ENCODE peak calls at places on chromosomes 11 and 22, in eight cellular contexts. R is fibroblast of lung, F is bronchial epithelial cell, B is HL-60, Y is BJ, N is astrocyte of the cerebellum, P is uterus, D is astrocyte of the spinal cord. M is an unnamed sample.

GRCh38 chr11:79018371-79018849 is 422.4 kb downstream of the TENM4 start:
- DNase-seq in N (peak; percentile 77), Y (peak; percentile 67), R (peak; percentile 79), P (peak; percentile 72), D (peak; percentile 88), F (peak; percentile 65), B (no peak), M (peak; percentile 51)

GRCh38 chr11:46240371-46240770 is 37.1 kb upstream of the CREB3L1 start:
- DNase-seq in Y (no peak), R (peak; percentile 12), N (no peak), P (no peak), D (no peak), F (no peak), B (no peak), M (no peak)

GRCh38 chr11:44885065-44885777 is 65.5 kb downstream of the TP53I11 start:
- DNase-seq in F (no peak), R (no peak), D (no peak), P (peak; percentile 77), B (no peak), Y (no peak), N (no peak), M (no peak)

GRCh38 chr22:23396362-23397007 is 183.6 kb downstream of the IGLL1 start:
- DNase-seq in Y (no peak), N (no peak), R (no peak), B (no peak), P (no peak), F (no peak), D (no peak), M (no peak)

GRCh38 chr11:47961383-47961782 is 19.0 kb upstream of the PTPRJ start:
- DNase-seq in B (no peak), Y (no peak), F (no peak), P (no peak), R (no peak), D (no peak), N (no peak), M (no peak)

GRCh38 chr11:1881442-1882264 is 10.0 kb downstream of the PRR33 start:
- DNase-seq in Y (no peak), R (no peak), F (no peak), P (peak; percentile 45), D (no peak), N (no peak), B (no peak), M (no peak)

GRCh38 chr11:86492370-86493030 is 117.8 kb downstream of the CCDC81 start:
- DNase-seq in P (peak; percentile 49), D (no peak), R (no peak), Y (no peak), F (no peak), N (no peak), B (no peak), M (no peak)

GRCh38 chr11:8867035-8867434 is 44.0 kb upstream of the AKIP1 start:
- DNase-seq in B (no peak), Y (no peak), R (no peak), N (no peak), D (no peak), F (no peak), P (no peak), M (peak; percentile 33)

GRCh38 chr11:46107780-46108179 is 13.5 kb downstream of the PHF21A start:
- DNase-seq in F (no peak), Y (no peak), N (no peak), P (no peak), D (no peak), B (no peak), R (no peak), M (no peak)

GRCh38 chr11:25242928-25243327 is 746.1 kb downstream of the LUZP2 start:
- DNase-seq in F (peak; percentile 94), R (no peak), B (no peak), P (no peak), Y (no peak), N (no peak), D (peak; percentile 9), M (peak; percentile 4)

GRCh38 chr11:34266987-34267386 is 90.8 kb downstream of the ABTB2 start:
- DNase-seq in P (peak; percentile 39), D (no peak), Y (no peak), N (no peak), R (no peak), F (no peak), B (no peak), M (no peak)

GRCh38 chr11:12087075-12087775 is 23.2 kb upstream of the MICAL2 start:
- DNase-seq in Y (no peak), F (peak; percentile 88), B (no peak), N (no peak), D (peak; percentile 79), R (peak; percentile 82), P (no peak), M (peak; percentile 57)

GRCh38 chr11:79335681-79336080 is 105.1 kb downstream of the TENM4 start:
- DNase-seq in R (no peak), F (no peak), B (no peak), N (no peak), D (no peak), Y (no peak), P (no peak), M (no peak)

GRCh38 chr22:23072035-23072910 is 2.0 kb downstream of the GNAZ start:
- DNase-seq in F (no peak), B (no peak), D (peak; percentile 3), Y (peak; percentile 31), R (no peak), P (peak; percentile 22), N (no peak), M (no peak)

GRCh38 chr11:133830931-133831907 is 14.1 kb downstream of the SPATA19 start:
- DNase-seq in N (no peak), R (no peak), P (no peak), B (no peak), F (no peak), Y (no peak), D (no peak), M (no peak)
- TF ChIP-seq CTCF in N (no peak), R (no peak), P (no peak), B (no peak), F (peak; percentile 15), Y (no peak), D (no peak), M (peak; percentile 12)

DNA sequence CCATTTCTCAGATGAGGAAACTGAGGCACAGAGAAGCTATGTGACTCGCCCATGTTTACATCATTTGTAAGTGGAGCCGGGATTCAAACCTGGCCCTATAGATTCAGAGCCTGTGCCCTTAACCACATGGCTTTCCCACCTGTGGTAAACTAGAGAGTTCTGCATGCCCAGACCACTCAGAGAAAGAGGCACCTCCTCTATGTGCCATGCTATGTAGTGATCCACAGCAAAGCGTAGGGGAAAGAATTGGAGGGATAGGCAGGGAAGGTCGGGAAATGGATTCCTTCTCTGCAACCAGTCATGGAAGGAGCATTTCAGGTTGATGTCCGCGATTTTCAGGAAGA is 15.4 kb upstream of the POU2AF2 start:
- DNase-seq in D (no peak), P (no peak), F (peak; percentile 5), N (no peak), B (no peak), R (no peak), Y (no peak), M (no peak)
- H3K4me3 ChIP-seq in D (no peak overlapping the region), P (peak overlapping the region; percentile 49), F (no peak overlapping the region), N (no peak overlapping the region), B (no peak overlapping the region), R (no peak overlapping the region), Y (no peak overlapping the region), M (no peak overlapping the region)

GRCh38 chr22:31344369-31345330 is 1.5 kb downstream of the PATZ1 start:
- DNase-seq in F (no peak), D (peak; percentile 61), N (no peak), R (peak; percentile 63), Y (no peak), P (peak; percentile 57), B (peak; percentile 50), M (peak; percentile 67)

GRCh38 chr22:31341386-31342088 is 4.6 kb downstream of the PATZ1 start:
- DNase-seq in P (no peak), B (no peak), Y (no peak), F (no peak), D (no peak), R (no peak), N (no peak), M (no peak)

GRCh38 chr22:31342389-31343125 is 3.6 kb downstream of the PATZ1 start:
- DNase-seq in Y (no peak), F (no peak), P (no peak), N (no peak), R (no peak), B (no peak), D (no peak), M (no peak)

GRCh38 chr22:31345331-31346254 is 553 bp downstream of the PATZ1 start:
- DNase-seq in F (peak; percentile 56), D (peak; percentile 81), N (peak; percentile 68), R (peak; percentile 82), Y (no peak), P (peak; percentile 77), B (peak; percentile 87), M (peak; percentile 88)

DNA sequence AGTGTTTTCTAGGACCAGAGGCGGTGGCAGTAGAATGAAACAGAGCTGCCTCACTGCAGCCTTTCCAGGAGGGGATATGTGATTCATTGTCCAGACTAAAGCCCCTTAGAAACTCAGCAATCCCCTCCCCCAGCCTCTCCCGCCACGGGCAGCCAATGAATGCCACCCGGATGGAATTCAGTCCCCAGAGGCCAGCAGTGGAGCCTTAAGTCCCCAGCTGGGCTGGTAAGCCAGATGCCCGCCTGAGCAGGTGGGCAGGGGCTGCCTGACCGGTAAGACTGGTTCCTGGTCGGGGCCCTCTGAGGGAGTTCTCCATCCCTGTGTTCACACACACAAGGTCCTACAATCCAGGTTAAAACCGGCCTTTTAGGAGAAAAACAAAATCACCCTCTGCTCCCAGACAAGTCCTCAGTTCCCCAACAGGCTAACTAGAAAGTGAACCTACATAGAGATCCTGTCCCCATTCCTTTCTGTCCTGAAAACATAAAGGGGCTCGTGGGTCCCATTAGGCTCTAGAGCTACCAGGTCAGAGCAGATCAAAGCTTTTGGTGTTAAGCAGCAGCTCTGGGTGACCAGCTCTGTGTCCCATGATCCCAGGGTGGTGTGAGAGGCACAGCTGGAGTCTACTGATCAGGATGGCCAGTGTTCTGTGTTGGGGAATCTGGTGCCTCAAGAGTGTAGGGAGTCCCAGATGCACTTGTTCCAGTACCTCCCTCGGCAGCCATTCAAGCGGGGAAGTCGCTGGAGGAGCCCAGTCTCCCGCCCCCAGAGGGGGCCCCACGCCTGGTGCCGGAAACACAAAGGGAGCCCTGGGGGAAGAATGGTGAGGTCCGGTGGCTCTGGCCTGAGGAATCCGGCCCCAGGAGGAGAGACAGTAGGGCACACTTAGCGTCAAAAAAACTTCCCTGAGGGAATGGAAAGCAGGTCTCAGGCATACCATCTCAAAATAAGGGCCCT is 2.6 kb downstream of the PATZ1 start:
- DNase-seq in D (no peak), Y (no peak), F (peak; percentile 62), N (no peak), R (peak; percentile 22), B (peak; percentile 31), P (no peak), M (peak; percentile 30)
- TF ChIP-seq CTCF in D (no peak), Y (no peak), F (no peak), N (no peak), R (no peak), B (no peak), P (no peak), M (no peak)

DNA sequence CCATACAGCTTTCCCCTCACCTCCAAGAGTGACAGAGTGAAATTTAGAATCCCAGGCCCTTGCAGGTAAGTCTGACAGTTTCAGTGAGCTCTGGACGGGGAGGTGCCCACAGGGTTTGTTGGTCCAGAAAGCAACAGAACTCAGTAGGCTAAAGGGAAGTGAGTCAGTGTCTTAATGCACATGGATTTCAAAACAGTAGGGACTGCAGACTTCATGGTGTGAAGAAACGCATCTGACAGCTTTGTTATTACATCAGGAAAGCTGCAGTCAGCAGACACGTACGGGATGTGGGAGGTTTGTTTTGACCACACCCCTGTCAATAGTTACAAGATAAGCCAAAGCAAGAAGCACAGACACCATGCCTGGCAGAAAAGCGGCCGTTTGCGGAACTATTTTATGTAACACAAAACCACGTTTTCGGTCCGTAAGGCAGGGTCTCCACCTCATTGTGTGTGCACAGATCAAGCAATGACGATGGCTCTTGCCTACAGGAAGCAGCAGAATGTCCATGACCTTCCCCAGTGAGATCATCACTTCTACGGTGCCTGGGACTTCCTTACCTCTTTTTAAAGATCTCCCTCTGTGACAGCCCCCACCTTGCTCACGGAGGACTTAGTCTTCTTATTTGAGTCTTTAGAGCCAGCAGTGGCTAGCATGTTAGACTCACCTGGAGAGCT is 58.1 kb upstream of the FTH1 start:
- DNase-seq in F (peak; percentile 99), P (peak; percentile 63), D (peak; percentile 82), R (peak; percentile 99), B (peak; percentile 100), N (peak; percentile 13), Y (peak; percentile 86), M (peak; percentile 99)
- H3K4me3 ChIP-seq in F (no peak overlapping the region), P (no peak overlapping the region), D (no peak overlapping the region), R (no peak overlapping the region), B (no peak overlapping the region), N (no peak overlapping the region), Y (no peak overlapping the region), M (peak overlapping the region; percentile 42)